ENCODE peak calls at places on chromosomes 11 and 22, in five cellular contexts. K, B, R, H and C are unnamed samples.

GRCh38 chr11:119363874-119364590 is 17.5 kb downstream of the USP2 start:
- DNase-seq in K (no peak), B (peak; percentile 57), R (no peak), H (no peak), C (peak; percentile 53)

GRCh38 chr11:61543606-61544306 is 35.2 kb downstream of the LRRC10B start:
- DNase-seq in K (no peak), B (peak; percentile 56), R (peak; percentile 55), H (no peak), C (no peak)

GRCh38 chr11:62124186-62125113 is 639 bp downstream of the INCENP start:
- DNase-seq in K (peak; percentile 41), B (peak; percentile 79), R (peak; percentile 66), H (no peak), C (no peak)

GRCh38 chr22:32053165-32053755 is 10.2 kb downstream of the SLC5A1 start:
- DNase-seq in K (no peak), B (no peak), R (no peak), H (no peak), C (no peak)

GRCh38 chr22:28464179-28464578 is 215.5 kb downstream of the TTC28 start:
- DNase-seq in K (no peak), B (no peak), R (no peak), H (no peak), C (no peak)

GRCh38 chr11:115334932-115335788 is 169.1 kb downstream of the CADM1 start:
- DNase-seq in K (peak; percentile 47), B (peak; percentile 42), R (peak; percentile 28), H (no peak), C (no peak)

GRCh38 chr11:6200975-6201374 is 2.0 kb downstream of the OR52W1 start:
- DNase-seq in K (no peak), B (peak; percentile 4), R (no peak), H (no peak), C (no peak)

GRCh38 chr11:45285931-45286632 is at the start of gene SYT13:
- DNase-seq in K (no peak), B (no peak), R (no peak), H (no peak), C (no peak)

GRCh38 chr11:66470015-66470414 is 3.3 kb downstream of the PELI3 start:
- DNase-seq in K (no peak), B (no peak), R (no peak), H (no peak), C (no peak)

GRCh38 chr11:107819361-107820014 is 39.1 kb downstream of the SLC35F2 start:
- DNase-seq in K (no peak), B (peak; percentile 29), R (peak; percentile 43), H (no peak), C (no peak)

GRCh38 chr22:35733036-35733435 is 15.4 kb downstream of the APOL5 start:
- DNase-seq in K (no peak), B (no peak), R (no peak), H (no peak), C (no peak)

GRCh38 chr22:44834065-44834464 is 81.7 kb downstream of the ARHGAP8 start:
- DNase-seq in K (no peak), B (no peak), R (no peak), H (no peak), C (no peak)